ENCODE peak calls at places on chromosomes 3 and 15, in nine cellular contexts. R is NCI-H345; L is heart right ventricle; W is activated naive CD4-positive, alpha-beta T cell treated with anti-CD3 and anti-CD28 coated beads for 36 hours; Q is skeletal muscle cell; D is mucosa of descending colon; Z is thyroid gland; U is T1000; C is DMS153. I is an unnamed sample.

GRCh38 chr15:40322531-40323238 is 807 bp upstream of the INAFM2 start:
- DNase-seq in Z (no peak), L (no peak), U (no peak), D (no peak), W (no peak), C (no peak), Q (no peak), R (no peak), I (no peak)

GRCh38 chr3:39299279-39299678 is 19.4 kb upstream of the CX3CR1 start:
- DNase-seq in U (no peak), L (no peak), R (no peak), Z (no peak), W (no peak), D (no peak), C (no peak), Q (no peak), I (no peak)

GRCh38 chr3:126110431-126111125 is 26.7 kb upstream of the SLC41A3 start:
- DNase-seq in R (no peak), U (no peak), Q (no peak), Z (no peak), L (no peak), C (no peak), D (no peak), W (no peak), I (no peak)

GRCh38 chr3:62655319-62656063 is 219.7 kb downstream of the CADPS start:
- DNase-seq in R (no peak), C (no peak), L (no peak), D (no peak), Q (no peak), U (no peak), Z (no peak), W (no peak), I (no peak)

GRCh38 chr3:32249184-32249782 is 10.8 kb downstream of the CMTM8 start:
- DNase-seq in L (no peak), U (peak), C (no peak), R (no peak), Q (peak), W (no peak), Z (no peak), D (no peak), I (peak)

GRCh38 chr15:70636540-70637165 is 126.7 kb downstream of the UACA start:
- DNase-seq in C (no peak), U (no peak), W (no peak), Z (no peak), D (no peak), Q (no peak), L (no peak), R (no peak), I (no peak)

GRCh38 chr15:92899910-92900711 is at the start of gene CHD2:
- DNase-seq in L (peak), D (peak), C (peak), W (peak), R (peak), Q (peak), Z (peak), U (peak), I (peak)

GRCh38 chr3:183217548-183218321 is 35.3 kb upstream of the B3GNT5 start:
- DNase-seq in R (no peak), Q (no peak), D (no peak), C (no peak), U (no peak), Z (no peak), L (no peak), W (no peak), I (no peak)

GRCh38 chr3:122332551-122332950 is 7.5 kb downstream of the CSTA start:
- DNase-seq in D (no peak), W (no peak), C (no peak), Z (no peak), L (no peak), U (no peak), Q (no peak), R (no peak), I (no peak)

GRCh38 chr3:72171946-72172345 is 387.0 kb upstream of the PROK2 start:
- DNase-seq in D (no peak), U (no peak), Z (no peak), Q (no peak), C (no peak), W (no peak), L (peak), R (no peak), I (no peak)

GRCh38 chr3:5181479-5182141 is 5.9 kb upstream of the EDEM1 start:
- DNase-seq in R (no peak), Z (no peak), D (no peak), Q (no peak), W (no peak), L (no peak), C (no peak), U (no peak), I (no peak)